ENCODE peak calls at places on chromosomes 7 and 10, in five cellular contexts. One of them, this sample, is unnamed.

GRCh38 chr10:61978965-61979364 is 77.5 kb downstream of the ARID5B start:
- DNase-seq in NCI-H1105: no peak
- DNase-seq in memory B cell: no peak
- DNase-seq in DND-41: no peak
- DNase-seq in retina: no peak
- DNase-seq in this sample: no peak

GRCh38 chr7:121279060-121279620 is 49.7 kb upstream of the WNT16 start:
- DNase-seq in NCI-H1105: no peak
- DNase-seq in memory B cell: no peak
- DNase-seq in DND-41: no peak
- DNase-seq in retina: no peak
- DNase-seq in this sample: no peak

GRCh38 chr7:101744588-101744987 is 72.8 kb upstream of the CUX1 start:
- DNase-seq in NCI-H1105: no peak
- DNase-seq in memory B cell: no peak
- DNase-seq in DND-41: no peak
- DNase-seq in retina: no peak
- DNase-seq in this sample: no peak

GRCh38 chr10:60733189-60733815 is 45.0 kb upstream of the CDK1 start:
- DNase-seq in NCI-H1105: peak; percentile 37
- DNase-seq in memory B cell: peak; percentile 47
- DNase-seq in DND-41: no peak
- DNase-seq in retina: peak; percentile 62
- DNase-seq in this sample: peak; percentile 27

GRCh38 chr7:11786186-11786585 is 45.8 kb downstream of the THSD7A start:
- DNase-seq in NCI-H1105: no peak
- DNase-seq in memory B cell: no peak
- DNase-seq in DND-41: no peak
- DNase-seq in retina: no peak
- DNase-seq in this sample: no peak

GRCh38 chr7:95919574-95919973 is 147.2 kb downstream of the DYNC1I1 start:
- DNase-seq in NCI-H1105: no peak
- DNase-seq in memory B cell: no peak
- DNase-seq in DND-41: no peak
- DNase-seq in retina: no peak
- DNase-seq in this sample: no peak

GRCh38 chr10:133212853-133213494 is 17.0 kb upstream of the UTF1 start:
- DNase-seq in NCI-H1105: no peak
- DNase-seq in memory B cell: no peak
- DNase-seq in DND-41: no peak
- DNase-seq in retina: no peak
- DNase-seq in this sample: no peak

GRCh38 chr7:121288894-121289293 is 39.9 kb upstream of the WNT16 start:
- DNase-seq in NCI-H1105: no peak
- DNase-seq in memory B cell: no peak
- DNase-seq in DND-41: no peak
- DNase-seq in retina: no peak
- DNase-seq in this sample: no peak

GRCh38 chr7:157318015-157318706 is 18.6 kb upstream of the DNAJB6 start:
- DNase-seq in NCI-H1105: no peak
- DNase-seq in memory B cell: no peak
- DNase-seq in DND-41: no peak
- DNase-seq in retina: no peak
- DNase-seq in this sample: no peak

GRCh38 chr10:101130984-101131961 is at the start of gene TLX1:
- DNase-seq in NCI-H1105: peak; percentile 42
- DNase-seq in memory B cell: no peak
- DNase-seq in DND-41: no peak
- DNase-seq in retina: peak; percentile 81
- DNase-seq in this sample: no peak

This sample was measured in GM12892.